ENCODE peak calls at places on chromosomes 3 and 15, in seven cellular contexts. F, E, Y, V, D, K and M are unnamed samples.
A peak's percentile ranks its signal among the peaks of the same experiment; 100 is the strongest.

GRCh38 chr15:60840306-60840702 is 361.4 kb upstream of the ICE2 start:
- DNase-seq in F (no peak), E (no peak), Y (peak; percentile 89), V (no peak), D (no peak), K (peak; percentile 24), M (no peak)

GRCh38 chr15:55834331-55834730 is 91.4 kb upstream of the PRTG start:
- DNase-seq in F (no peak), E (no peak), Y (no peak), V (no peak), D (no peak), K (no peak), M (no peak)

GRCh38 chr15:31516874-31517273 is 190.2 kb downstream of the KLF13 start:
- DNase-seq in F (no peak), E (no peak), Y (no peak), V (no peak), D (peak; percentile 9), K (no peak), M (no peak)

GRCh38 chr3:169818330-169818729 is 5.6 kb upstream of the LRRC34 start:
- DNase-seq in F (no peak), E (no peak), Y (no peak), V (no peak), D (no peak), K (no peak), M (no peak)

GRCh38 chr3:189714991-189715961 is 84.1 kb downstream of the TP63 start:
- DNase-seq in F (no peak), E (no peak), Y (no peak), V (no peak), D (no peak), K (peak; percentile 66), M (no peak)

GRCh38 chr3:123295171-123295900 is 93.6 kb downstream of the SEC22A start:
- DNase-seq in F (no peak), E (no peak), Y (no peak), V (no peak), D (no peak), K (no peak), M (no peak)

GRCh38 chr3:179956416-179956830 is 80.3 kb downstream of the PEX5L start:
- DNase-seq in F (no peak), E (no peak), Y (no peak), V (no peak), D (no peak), K (no peak), M (no peak)

GRCh38 chr15:80695099-80695910 is at the start of gene ABHD17C:
- DNase-seq in F (peak; percentile 28), E (peak; percentile 31), Y (no peak), V (peak; percentile 42), D (peak; percentile 52), K (peak; percentile 37), M (peak; percentile 60)

GRCh38 chr15:74138642-74139041 is 8.3 kb downstream of the ISLR2 start:
- DNase-seq in F (no peak), E (no peak), Y (no peak), V (no peak), D (no peak), K (no peak), M (no peak)

GRCh38 chr15:35308802-35309201 is 223.7 kb upstream of the NANOGP8 start:
- DNase-seq in F (no peak), E (no peak), Y (no peak), V (no peak), D (peak; percentile 16), K (peak; percentile 90), M (no peak)

GRCh38 chr3:29693863-29694262 is 413.0 kb downstream of the RBMS3 start:
- DNase-seq in F (no peak), E (no peak), Y (no peak), V (no peak), D (no peak), K (peak; percentile 86), M (no peak)

GRCh38 chr3:52084954-52085730 is 28.8 kb upstream of the DUSP7 start:
- DNase-seq in F (no peak), E (no peak), Y (no peak), V (no peak), D (no peak), K (no peak), M (no peak)

GRCh38 chr15:28947241-28947674 is 61.5 kb downstream of the APBA2 start:
- DNase-seq in F (no peak), E (no peak), Y (no peak), V (no peak), D (no peak), K (no peak), M (no peak)

GRCh38 chr3:14847613-14848541 is 29.1 kb downstream of the FGD5 start:
- DNase-seq in F (no peak), E (no peak), Y (no peak), V (no peak), D (peak; percentile 77), K (no peak), M (peak; percentile 71)

GRCh38 chr3:196049567-196050122 is 32.2 kb downstream of the TFRC start:
- DNase-seq in F (no peak), E (no peak), Y (no peak), V (no peak), D (no peak), K (no peak), M (no peak)

GRCh38 chr15:79682285-79682684 is 214.5 kb downstream of the MTHFS start:
- DNase-seq in F (no peak), E (no peak), Y (no peak), V (no peak), D (peak; percentile 12), K (peak; percentile 89), M (peak; percentile 46)

GRCh38 chr3:170809975-170810357 is 60.0 kb downstream of the RPL22L1 start:
- DNase-seq in F (no peak), E (no peak), Y (no peak), V (no peak), D (no peak), K (peak; percentile 5), M (no peak)

GRCh38 chr3:106848099-106848498 is 529.1 kb upstream of the CCDC54 start:
- DNase-seq in F (no peak), E (no peak), Y (no peak), V (no peak), D (no peak), K (no peak), M (no peak)

GRCh38 chr3:13275376-13276005 is 144.6 kb downstream of the NUP210 start:
- DNase-seq in F (no peak), E (no peak), Y (no peak), V (no peak), D (no peak), K (no peak), M (no peak)

GRCh38 chr15:33460166-33460805 is 149.5 kb downstream of the RYR3 start:
- DNase-seq in F (no peak), E (no peak), Y (no peak), V (no peak), D (no peak), K (no peak), M (no peak)

GRCh38 chr3:53161345-53161819 is 373 bp downstream of the PRKCD start:
- DNase-seq in F (no peak), E (no peak), Y (no peak), V (no peak), D (no peak), K (no peak), M (no peak)

GRCh38 chr15:69066646-69066995 is 52.1 kb downstream of the NOX5 start:
- DNase-seq in F (no peak), E (no peak), Y (no peak), V (no peak), D (no peak), K (no peak), M (no peak)

GRCh38 chr15:49863431-49864205 is 242.8 kb downstream of the DTWD1 start:
- DNase-seq in F (no peak), E (no peak), Y (no peak), V (no peak), D (no peak), K (no peak), M (no peak)

GRCh38 chr15:65818927-65819562 is 27.0 kb upstream of the DENND4A start:
- DNase-seq in F (no peak), E (no peak), Y (no peak), V (no peak), D (no peak), K (peak; percentile 16), M (no peak)

GRCh38 chr3:172256101-172256687 is 192.1 kb downstream of the GHSR start:
- DNase-seq in F (no peak), E (no peak), Y (no peak), V (no peak), D (peak; percentile 55), K (no peak), M (no peak)

GRCh38 chr15:59148160-59148810 is 43.3 kb downstream of the CCNB2 start:
- DNase-seq in F (no peak), E (no peak), Y (no peak), V (no peak), D (no peak), K (no peak), M (no peak)

GRCh38 chr3:20564966-20565365 is 379.0 kb upstream of the SGO1 start:
- DNase-seq in F (no peak), E (no peak), Y (no peak), V (no peak), D (no peak), K (no peak), M (no peak)

GRCh38 chr3:116939091-116939490 is 229.5 kb downstream of the TUSC7 start:
- DNase-seq in F (no peak), E (no peak), Y (no peak), V (no peak), D (no peak), K (no peak), M (no peak)

GRCh38 chr15:73233623-73234022 is 135.1 kb downstream of the HCN4 start:
- DNase-seq in F (no peak), E (no peak), Y (no peak), V (no peak), D (no peak), K (no peak), M (no peak)

GRCh38 chr3:164360738-164361376 is 717.4 kb downstream of the SI start:
- DNase-seq in F (no peak), E (no peak), Y (no peak), V (no peak), D (no peak), K (no peak), M (no peak)

GRCh38 chr3:77256584-77257488 is 216.9 kb downstream of the ROBO2 start:
- DNase-seq in F (no peak), E (no peak), Y (peak; percentile 83), V (no peak), D (no peak), K (no peak), M (no peak)

GRCh38 chr3:170523248-170523647 is 62.6 kb downstream of the SLC7A14 start:
- DNase-seq in F (no peak), E (no peak), Y (no peak), V (no peak), D (no peak), K (no peak), M (no peak)

GRCh38 chr3:138668107-138668506 is 59.5 kb downstream of the FAIM start:
- DNase-seq in F (no peak), E (no peak), Y (no peak), V (no peak), D (no peak), K (no peak), M (no peak)

GRCh38 chr3:23611737-23612295 is 193.9 kb upstream of the UBE2E1 start:
- DNase-seq in F (no peak), E (no peak), Y (no peak), V (no peak), D (peak; percentile 42), K (peak; percentile 68), M (peak; percentile 68)

GRCh38 chr15:46961795-46962194 is 755.5 kb upstream of the SEMA6D start:
- DNase-seq in F (no peak), E (no peak), Y (no peak), V (no peak), D (no peak), K (no peak), M (no peak)